ENCODE peak calls at places on chromosomes 3 and 15, in eight cellular contexts. One of them, this sample, is unnamed.

GRCh38 chr3:187943677-187944390 is 198.6 kb upstream of the BCL6 start:
- DNase-seq in activated T-cell treated with anti-CD3 and anti-CD28 coated beads for 48 hours: no peak
- DNase-seq in stimulated activated naive CD8-positive, alpha-beta T cell treated with anti-CD3 and anti-CD28 coated beads, Interleukin-15, amount 100 ng/mL, for 72 hours: no peak
- DNase-seq in BE2C: no peak
- DNase-seq in suprapubic skin: no peak
- DNase-seq in mucosa of gallbladder: no peak
- DNase-seq in skeletal muscle cell: no peak
- DNase-seq in HFF-Myc: no peak
- DNase-seq in this sample: no peak

GRCh38 chr3:54853573-54854404 is 74.1 kb downstream of the LRTM1 start:
- DNase-seq in activated T-cell treated with anti-CD3 and anti-CD28 coated beads for 48 hours: peak; percentile 40
- DNase-seq in HFF-Myc: no peak
- DNase-seq in skeletal muscle cell: peak; percentile 24
- DNase-seq in stimulated activated naive CD8-positive, alpha-beta T cell treated with anti-CD3 and anti-CD28 coated beads, Interleukin-15, amount 100 ng/mL, for 72 hours: peak; percentile 43
- DNase-seq in suprapubic skin: peak; percentile 90
- DNase-seq in BE2C: peak; percentile 78
- DNase-seq in mucosa of gallbladder: peak; percentile 67
- DNase-seq in this sample: peak; percentile 86

GRCh38 chr15:96924570-96924969 is 594.1 kb downstream of the NR2F2 start:
- DNase-seq in skeletal muscle cell: no peak
- DNase-seq in BE2C: no peak
- DNase-seq in suprapubic skin: no peak
- DNase-seq in activated T-cell treated with anti-CD3 and anti-CD28 coated beads for 48 hours: no peak
- DNase-seq in mucosa of gallbladder: no peak
- DNase-seq in stimulated activated naive CD8-positive, alpha-beta T cell treated with anti-CD3 and anti-CD28 coated beads, Interleukin-15, amount 100 ng/mL, for 72 hours: no peak
- DNase-seq in HFF-Myc: no peak
- DNase-seq in this sample: no peak

GRCh38 chr15:68829068-68829467 is 8.4 kb upstream of the ANP32A start:
- DNase-seq in HFF-Myc: no peak
- DNase-seq in suprapubic skin: no peak
- DNase-seq in stimulated activated naive CD8-positive, alpha-beta T cell treated with anti-CD3 and anti-CD28 coated beads, Interleukin-15, amount 100 ng/mL, for 72 hours: no peak
- DNase-seq in activated T-cell treated with anti-CD3 and anti-CD28 coated beads for 48 hours: no peak
- DNase-seq in skeletal muscle cell: no peak
- DNase-seq in BE2C: no peak
- DNase-seq in mucosa of gallbladder: no peak
- DNase-seq in this sample: no peak

GRCh38 chr3:59052803-59053411 is 3.1 kb upstream of the CFAP20DC start:
- DNase-seq in activated T-cell treated with anti-CD3 and anti-CD28 coated beads for 48 hours: no peak
- DNase-seq in skeletal muscle cell: no peak
- DNase-seq in suprapubic skin: no peak
- DNase-seq in stimulated activated naive CD8-positive, alpha-beta T cell treated with anti-CD3 and anti-CD28 coated beads, Interleukin-15, amount 100 ng/mL, for 72 hours: no peak
- DNase-seq in HFF-Myc: peak; percentile 21
- DNase-seq in mucosa of gallbladder: no peak
- DNase-seq in BE2C: peak; percentile 22
- DNase-seq in this sample: peak; percentile 27

GRCh38 chr3:144923051-144923450 is 951.4 kb downstream of the DIPK2A start:
- DNase-seq in suprapubic skin: no peak
- DNase-seq in stimulated activated naive CD8-positive, alpha-beta T cell treated with anti-CD3 and anti-CD28 coated beads, Interleukin-15, amount 100 ng/mL, for 72 hours: no peak
- DNase-seq in BE2C: no peak
- DNase-seq in HFF-Myc: no peak
- DNase-seq in skeletal muscle cell: no peak
- DNase-seq in mucosa of gallbladder: no peak
- DNase-seq in activated T-cell treated with anti-CD3 and anti-CD28 coated beads for 48 hours: no peak
- DNase-seq in this sample: no peak

GRCh38 chr3:72338942-72339749 is 509.1 kb downstream of the SHQ1 start:
- DNase-seq in mucosa of gallbladder: no peak
- DNase-seq in BE2C: no peak
- DNase-seq in skeletal muscle cell: peak; percentile 98
- DNase-seq in activated T-cell treated with anti-CD3 and anti-CD28 coated beads for 48 hours: peak; percentile 70
- DNase-seq in HFF-Myc: peak; percentile 80
- DNase-seq in suprapubic skin: peak; percentile 76
- DNase-seq in stimulated activated naive CD8-positive, alpha-beta T cell treated with anti-CD3 and anti-CD28 coated beads, Interleukin-15, amount 100 ng/mL, for 72 hours: peak; percentile 45
- DNase-seq in this sample: no peak

GRCh38 chr3:33884204-33884561 is 85.8 kb downstream of the PDCD6IP start:
- DNase-seq in HFF-Myc: peak; percentile 29
- DNase-seq in skeletal muscle cell: no peak
- DNase-seq in mucosa of gallbladder: no peak
- DNase-seq in stimulated activated naive CD8-positive, alpha-beta T cell treated with anti-CD3 and anti-CD28 coated beads, Interleukin-15, amount 100 ng/mL, for 72 hours: no peak
- DNase-seq in activated T-cell treated with anti-CD3 and anti-CD28 coated beads for 48 hours: no peak
- DNase-seq in BE2C: no peak
- DNase-seq in suprapubic skin: no peak
- DNase-seq in this sample: no peak

GRCh38 chr3:11545186-11545851 is 98.4 kb downstream of the VGLL4 start:
- DNase-seq in HFF-Myc: no peak
- DNase-seq in skeletal muscle cell: no peak
- DNase-seq in mucosa of gallbladder: no peak
- DNase-seq in BE2C: no peak
- DNase-seq in activated T-cell treated with anti-CD3 and anti-CD28 coated beads for 48 hours: no peak
- DNase-seq in suprapubic skin: no peak
- DNase-seq in stimulated activated naive CD8-positive, alpha-beta T cell treated with anti-CD3 and anti-CD28 coated beads, Interleukin-15, amount 100 ng/mL, for 72 hours: no peak
- DNase-seq in this sample: no peak

GRCh38 chr3:61855211-61855610 is 293.8 kb downstream of the PTPRG start:
- DNase-seq in skeletal muscle cell: no peak
- DNase-seq in HFF-Myc: no peak
- DNase-seq in mucosa of gallbladder: no peak
- DNase-seq in suprapubic skin: no peak
- DNase-seq in BE2C: no peak
- DNase-seq in stimulated activated naive CD8-positive, alpha-beta T cell treated with anti-CD3 and anti-CD28 coated beads, Interleukin-15, amount 100 ng/mL, for 72 hours: no peak
- DNase-seq in activated T-cell treated with anti-CD3 and anti-CD28 coated beads for 48 hours: no peak
- DNase-seq in this sample: no peak

GRCh38 chr15:63462053-63462452 is 42.3 kb upstream of the USP3 start:
- DNase-seq in suprapubic skin: no peak
- DNase-seq in HFF-Myc: no peak
- DNase-seq in mucosa of gallbladder: no peak
- DNase-seq in BE2C: no peak
- DNase-seq in stimulated activated naive CD8-positive, alpha-beta T cell treated with anti-CD3 and anti-CD28 coated beads, Interleukin-15, amount 100 ng/mL, for 72 hours: no peak
- DNase-seq in activated T-cell treated with anti-CD3 and anti-CD28 coated beads for 48 hours: no peak
- DNase-seq in skeletal muscle cell: no peak
- DNase-seq in this sample: no peak

GRCh38 chr15:76996526-76997401 is 1.8 kb downstream of the PSTPIP1 start:
- DNase-seq in activated T-cell treated with anti-CD3 and anti-CD28 coated beads for 48 hours: peak; percentile 61
- DNase-seq in skeletal muscle cell: no peak
- DNase-seq in suprapubic skin: no peak
- DNase-seq in mucosa of gallbladder: no peak
- DNase-seq in HFF-Myc: no peak
- DNase-seq in stimulated activated naive CD8-positive, alpha-beta T cell treated with anti-CD3 and anti-CD28 coated beads, Interleukin-15, amount 100 ng/mL, for 72 hours: no peak
- DNase-seq in BE2C: peak; percentile 63
- DNase-seq in this sample: peak; percentile 53

GRCh38 chr3:54121404-54122045 is 827 bp upstream of the CACNA2D3 start:
- DNase-seq in stimulated activated naive CD8-positive, alpha-beta T cell treated with anti-CD3 and anti-CD28 coated beads, Interleukin-15, amount 100 ng/mL, for 72 hours: no peak
- DNase-seq in skeletal muscle cell: no peak
- DNase-seq in BE2C: peak; percentile 54
- DNase-seq in mucosa of gallbladder: no peak
- DNase-seq in activated T-cell treated with anti-CD3 and anti-CD28 coated beads for 48 hours: no peak
- DNase-seq in HFF-Myc: no peak
- DNase-seq in suprapubic skin: no peak
- DNase-seq in this sample: peak; percentile 72

GRCh38 chr3:122415104-122415744 is 638 bp downstream of the WDR5B start:
- DNase-seq in mucosa of gallbladder: no peak
- DNase-seq in stimulated activated naive CD8-positive, alpha-beta T cell treated with anti-CD3 and anti-CD28 coated beads, Interleukin-15, amount 100 ng/mL, for 72 hours: peak; percentile 44
- DNase-seq in HFF-Myc: no peak
- DNase-seq in skeletal muscle cell: peak; percentile 23
- DNase-seq in activated T-cell treated with anti-CD3 and anti-CD28 coated beads for 48 hours: peak; percentile 28
- DNase-seq in BE2C: peak; percentile 13
- DNase-seq in suprapubic skin: no peak
- DNase-seq in this sample: peak; percentile 27

GRCh38 chr3:45795882-45796765 is at the start of gene SLC6A20:
- DNase-seq in BE2C: peak; percentile 11
- DNase-seq in skeletal muscle cell: no peak
- DNase-seq in HFF-Myc: no peak
- DNase-seq in activated T-cell treated with anti-CD3 and anti-CD28 coated beads for 48 hours: peak; percentile 2
- DNase-seq in mucosa of gallbladder: peak; percentile 48
- DNase-seq in suprapubic skin: no peak
- DNase-seq in stimulated activated naive CD8-positive, alpha-beta T cell treated with anti-CD3 and anti-CD28 coated beads, Interleukin-15, amount 100 ng/mL, for 72 hours: peak; percentile 20
- DNase-seq in this sample: peak; percentile 76

GRCh38 chr15:70528270-70528706 is 235.1 kb downstream of the UACA start:
- DNase-seq in mucosa of gallbladder: peak; percentile 21
- DNase-seq in BE2C: no peak
- DNase-seq in skeletal muscle cell: no peak
- DNase-seq in stimulated activated naive CD8-positive, alpha-beta T cell treated with anti-CD3 and anti-CD28 coated beads, Interleukin-15, amount 100 ng/mL, for 72 hours: peak; percentile 45
- DNase-seq in suprapubic skin: peak; percentile 45
- DNase-seq in activated T-cell treated with anti-CD3 and anti-CD28 coated beads for 48 hours: peak; percentile 35
- DNase-seq in HFF-Myc: no peak
- DNase-seq in this sample: no peak

GRCh38 chr3:40843851-40844548 is 319.2 kb downstream of the ZNF621 start:
- DNase-seq in activated T-cell treated with anti-CD3 and anti-CD28 coated beads for 48 hours: no peak
- DNase-seq in suprapubic skin: no peak
- DNase-seq in BE2C: peak; percentile 38
- DNase-seq in skeletal muscle cell: no peak
- DNase-seq in stimulated activated naive CD8-positive, alpha-beta T cell treated with anti-CD3 and anti-CD28 coated beads, Interleukin-15, amount 100 ng/mL, for 72 hours: no peak
- DNase-seq in HFF-Myc: no peak
- DNase-seq in mucosa of gallbladder: no peak
- DNase-seq in this sample: peak; percentile 5

GRCh38 chr15:70474682-70475438 is 288.5 kb downstream of the UACA start:
- DNase-seq in suprapubic skin: no peak
- DNase-seq in mucosa of gallbladder: peak; percentile 66
- DNase-seq in BE2C: no peak
- DNase-seq in skeletal muscle cell: peak; percentile 94
- DNase-seq in activated T-cell treated with anti-CD3 and anti-CD28 coated beads for 48 hours: no peak
- DNase-seq in stimulated activated naive CD8-positive, alpha-beta T cell treated with anti-CD3 and anti-CD28 coated beads, Interleukin-15, amount 100 ng/mL, for 72 hours: no peak
- DNase-seq in HFF-Myc: no peak
- DNase-seq in this sample: no peak

GRCh38 chr15:41340189-41340695 is 7.6 kb downstream of the NUSAP1 start:
- DNase-seq in suprapubic skin: no peak
- DNase-seq in stimulated activated naive CD8-positive, alpha-beta T cell treated with anti-CD3 and anti-CD28 coated beads, Interleukin-15, amount 100 ng/mL, for 72 hours: no peak
- DNase-seq in skeletal muscle cell: no peak
- DNase-seq in HFF-Myc: no peak
- DNase-seq in mucosa of gallbladder: no peak
- DNase-seq in BE2C: no peak
- DNase-seq in activated T-cell treated with anti-CD3 and anti-CD28 coated beads for 48 hours: no peak
- DNase-seq in this sample: no peak